ENCODE peak calls at places on chromosomes 3 and 15, in six cellular contexts. One of them, this sample, is unnamed.

GRCh38 chr15:93770788-93771187 is 460.6 kb upstream of the MCTP2 start:
- DNase-seq in ovary: no peak
- DNase-seq in occipital lobe: no peak
- DNase-seq in kidney: no peak
- DNase-seq in stimulated activated naive CD4-positive, alpha-beta T cell treated with Interleukin-2 at 50 U/mL for 16 hours: no peak
- DNase-seq in glutamatergic neuron: no peak
- DNase-seq in this sample: no peak

GRCh38 chr15:52783929-52784798 is 6.0 kb downstream of the ONECUT1 start:
- DNase-seq in ovary: no peak
- DNase-seq in stimulated activated naive CD4-positive, alpha-beta T cell treated with Interleukin-2 at 50 U/mL for 16 hours: no peak
- DNase-seq in kidney: peak
- DNase-seq in occipital lobe: no peak
- DNase-seq in glutamatergic neuron: peak
- DNase-seq in this sample: no peak

GRCh38 chr3:188901126-188901525 is 270.6 kb upstream of the TPRG1 start:
- DNase-seq in kidney: no peak
- DNase-seq in stimulated activated naive CD4-positive, alpha-beta T cell treated with Interleukin-2 at 50 U/mL for 16 hours: no peak
- DNase-seq in occipital lobe: no peak
- DNase-seq in ovary: no peak
- DNase-seq in glutamatergic neuron: no peak
- DNase-seq in this sample: no peak

GRCh38 chr3:193884652-193885051 is 251.3 kb upstream of the HES1 start:
- DNase-seq in glutamatergic neuron: no peak
- DNase-seq in ovary: no peak
- DNase-seq in stimulated activated naive CD4-positive, alpha-beta T cell treated with Interleukin-2 at 50 U/mL for 16 hours: no peak
- DNase-seq in kidney: no peak
- DNase-seq in occipital lobe: no peak
- DNase-seq in this sample: no peak

GRCh38 chr3:150761831-150762661 is 923 bp downstream of the SIAH2 start:
- DNase-seq in kidney: peak
- DNase-seq in ovary: peak
- DNase-seq in glutamatergic neuron: peak
- DNase-seq in stimulated activated naive CD4-positive, alpha-beta T cell treated with Interleukin-2 at 50 U/mL for 16 hours: peak
- DNase-seq in occipital lobe: peak
- DNase-seq in this sample: peak

GRCh38 chr3:45639044-45639392 is 44.5 kb downstream of the LIMD1 start:
- DNase-seq in stimulated activated naive CD4-positive, alpha-beta T cell treated with Interleukin-2 at 50 U/mL for 16 hours: no peak
- DNase-seq in glutamatergic neuron: no peak
- DNase-seq in occipital lobe: no peak
- DNase-seq in kidney: no peak
- DNase-seq in ovary: no peak
- DNase-seq in this sample: no peak

GRCh38 chr15:94542391-94542790 is 311.0 kb downstream of the MCTP2 start:
- DNase-seq in kidney: no peak
- DNase-seq in glutamatergic neuron: no peak
- DNase-seq in stimulated activated naive CD4-positive, alpha-beta T cell treated with Interleukin-2 at 50 U/mL for 16 hours: no peak
- DNase-seq in ovary: no peak
- DNase-seq in occipital lobe: no peak
- DNase-seq in this sample: no peak

GRCh38 chr3:71585891-71586809 is 2.6 kb upstream of the FOXP1 start:
- DNase-seq in stimulated activated naive CD4-positive, alpha-beta T cell treated with Interleukin-2 at 50 U/mL for 16 hours: no peak
- DNase-seq in occipital lobe: no peak
- DNase-seq in glutamatergic neuron: no peak
- DNase-seq in kidney: no peak
- DNase-seq in ovary: no peak
- DNase-seq in this sample: no peak

GRCh38 chr3:141393151-141394076 is 25.1 kb downstream of the ZBTB38 start:
- DNase-seq in occipital lobe: no peak
- DNase-seq in ovary: peak
- DNase-seq in stimulated activated naive CD4-positive, alpha-beta T cell treated with Interleukin-2 at 50 U/mL for 16 hours: no peak
- DNase-seq in kidney: no peak
- DNase-seq in glutamatergic neuron: peak
- DNase-seq in this sample: no peak

GRCh38 chr3:194489736-194490612 is 3.2 kb upstream of the ATP13A3 start:
- DNase-seq in stimulated activated naive CD4-positive, alpha-beta T cell treated with Interleukin-2 at 50 U/mL for 16 hours: no peak
- DNase-seq in kidney: no peak
- DNase-seq in ovary: no peak
- DNase-seq in occipital lobe: no peak
- DNase-seq in glutamatergic neuron: no peak
- DNase-seq in this sample: peak

GRCh38 chr3:20648294-20648693 is 462.3 kb upstream of the SGO1 start:
- DNase-seq in kidney: no peak
- DNase-seq in occipital lobe: no peak
- DNase-seq in glutamatergic neuron: no peak
- DNase-seq in ovary: no peak
- DNase-seq in stimulated activated naive CD4-positive, alpha-beta T cell treated with Interleukin-2 at 50 U/mL for 16 hours: no peak
- DNase-seq in this sample: no peak

GRCh38 chr15:67783303-67783702 is 42.0 kb upstream of the SKOR1 start:
- DNase-seq in occipital lobe: no peak
- DNase-seq in stimulated activated naive CD4-positive, alpha-beta T cell treated with Interleukin-2 at 50 U/mL for 16 hours: peak
- DNase-seq in ovary: no peak
- DNase-seq in kidney: no peak
- DNase-seq in glutamatergic neuron: no peak
- DNase-seq in this sample: no peak

GRCh38 chr3:108322352-108322751 is 26.0 kb downstream of the HHLA2 start:
- DNase-seq in glutamatergic neuron: no peak
- DNase-seq in ovary: no peak
- DNase-seq in kidney: no peak
- DNase-seq in stimulated activated naive CD4-positive, alpha-beta T cell treated with Interleukin-2 at 50 U/mL for 16 hours: no peak
- DNase-seq in occipital lobe: no peak
- DNase-seq in this sample: no peak

GRCh38 chr3:13414040-13414729 is 5.9 kb downstream of the NUP210 start:
- DNase-seq in occipital lobe: no peak
- DNase-seq in kidney: peak
- DNase-seq in ovary: no peak
- DNase-seq in stimulated activated naive CD4-positive, alpha-beta T cell treated with Interleukin-2 at 50 U/mL for 16 hours: peak
- DNase-seq in glutamatergic neuron: no peak
- DNase-seq in this sample: peak

GRCh38 chr3:133444071-133444774 is 44.4 kb downstream of the BFSP2 start:
- DNase-seq in stimulated activated naive CD4-positive, alpha-beta T cell treated with Interleukin-2 at 50 U/mL for 16 hours: no peak
- DNase-seq in glutamatergic neuron: no peak
- DNase-seq in ovary: no peak
- DNase-seq in kidney: no peak
- DNase-seq in occipital lobe: no peak
- DNase-seq in this sample: no peak

GRCh38 chr15:51759557-51760070 is 8.2 kb downstream of the TMOD2 start:
- DNase-seq in kidney: no peak
- DNase-seq in occipital lobe: no peak
- DNase-seq in glutamatergic neuron: no peak
- DNase-seq in ovary: no peak
- DNase-seq in stimulated activated naive CD4-positive, alpha-beta T cell treated with Interleukin-2 at 50 U/mL for 16 hours: no peak
- DNase-seq in this sample: no peak

GRCh38 chr3:149397528-149397927 is 20.1 kb upstream of the TM4SF1 start:
- DNase-seq in occipital lobe: no peak
- DNase-seq in kidney: no peak
- DNase-seq in stimulated activated naive CD4-positive, alpha-beta T cell treated with Interleukin-2 at 50 U/mL for 16 hours: no peak
- DNase-seq in ovary: no peak
- DNase-seq in glutamatergic neuron: no peak
- DNase-seq in this sample: no peak

GRCh38 chr3:31275038-31275562 is 257.6 kb upstream of the STT3B start:
- DNase-seq in occipital lobe: no peak
- DNase-seq in glutamatergic neuron: no peak
- DNase-seq in ovary: no peak
- DNase-seq in stimulated activated naive CD4-positive, alpha-beta T cell treated with Interleukin-2 at 50 U/mL for 16 hours: no peak
- DNase-seq in kidney: no peak
- DNase-seq in this sample: no peak

GRCh38 chr3:27905625-27906024 is 183.5 kb upstream of the EOMES start:
- DNase-seq in kidney: no peak
- DNase-seq in glutamatergic neuron: no peak
- DNase-seq in ovary: no peak
- DNase-seq in stimulated activated naive CD4-positive, alpha-beta T cell treated with Interleukin-2 at 50 U/mL for 16 hours: no peak
- DNase-seq in occipital lobe: no peak
- DNase-seq in this sample: no peak

GRCh38 chr15:52317022-52317421 is 21.4 kb upstream of the MYO5C start:
- DNase-seq in glutamatergic neuron: no peak
- DNase-seq in stimulated activated naive CD4-positive, alpha-beta T cell treated with Interleukin-2 at 50 U/mL for 16 hours: no peak
- DNase-seq in ovary: no peak
- DNase-seq in kidney: no peak
- DNase-seq in occipital lobe: no peak
- DNase-seq in this sample: no peak

GRCh38 chr3:171374661-171375285 is 85.4 kb downstream of the TNIK start:
- DNase-seq in glutamatergic neuron: no peak
- DNase-seq in ovary: no peak
- DNase-seq in kidney: no peak
- DNase-seq in stimulated activated naive CD4-positive, alpha-beta T cell treated with Interleukin-2 at 50 U/mL for 16 hours: no peak
- DNase-seq in occipital lobe: no peak
- DNase-seq in this sample: no peak

GRCh38 chr3:116322761-116323160 is 122.5 kb downstream of the LSAMP start:
- DNase-seq in occipital lobe: no peak
- DNase-seq in stimulated activated naive CD4-positive, alpha-beta T cell treated with Interleukin-2 at 50 U/mL for 16 hours: no peak
- DNase-seq in kidney: no peak
- DNase-seq in ovary: no peak
- DNase-seq in glutamatergic neuron: no peak
- DNase-seq in this sample: no peak

GRCh38 chr3:195906865-195907729 is 1.3 kb downstream of the TNK2 start:
- DNase-seq in ovary: peak
- DNase-seq in stimulated activated naive CD4-positive, alpha-beta T cell treated with Interleukin-2 at 50 U/mL for 16 hours: peak
- DNase-seq in occipital lobe: peak
- DNase-seq in kidney: peak
- DNase-seq in glutamatergic neuron: no peak
- DNase-seq in this sample: peak

GRCh38 chr15:45869034-45869668 is 234.3 kb downstream of the SQOR start:
- DNase-seq in kidney: no peak
- DNase-seq in glutamatergic neuron: no peak
- DNase-seq in occipital lobe: no peak
- DNase-seq in ovary: no peak
- DNase-seq in stimulated activated naive CD4-positive, alpha-beta T cell treated with Interleukin-2 at 50 U/mL for 16 hours: no peak
- DNase-seq in this sample: no peak

GRCh38 chr3:129597087-129597791 is 9.2 kb downstream of the PLXND1 start:
- DNase-seq in kidney: no peak
- DNase-seq in stimulated activated naive CD4-positive, alpha-beta T cell treated with Interleukin-2 at 50 U/mL for 16 hours: no peak
- DNase-seq in occipital lobe: no peak
- DNase-seq in ovary: peak
- DNase-seq in glutamatergic neuron: no peak
- DNase-seq in this sample: no peak

GRCh38 chr3:157981819-157982218 is 124.4 kb downstream of the SHOX2 start:
- DNase-seq in occipital lobe: no peak
- DNase-seq in kidney: no peak
- DNase-seq in ovary: no peak
- DNase-seq in glutamatergic neuron: no peak
- DNase-seq in stimulated activated naive CD4-positive, alpha-beta T cell treated with Interleukin-2 at 50 U/mL for 16 hours: no peak
- DNase-seq in this sample: no peak

GRCh38 chr3:77780621-77781020 is 740.7 kb downstream of the ROBO2 start:
- DNase-seq in kidney: no peak
- DNase-seq in occipital lobe: no peak
- DNase-seq in glutamatergic neuron: no peak
- DNase-seq in stimulated activated naive CD4-positive, alpha-beta T cell treated with Interleukin-2 at 50 U/mL for 16 hours: no peak
- DNase-seq in ovary: no peak
- DNase-seq in this sample: no peak

GRCh38 chr3:31247850-31248618 is 284.7 kb upstream of the STT3B start:
- DNase-seq in kidney: no peak
- DNase-seq in occipital lobe: no peak
- DNase-seq in glutamatergic neuron: no peak
- DNase-seq in ovary: no peak
- DNase-seq in stimulated activated naive CD4-positive, alpha-beta T cell treated with Interleukin-2 at 50 U/mL for 16 hours: no peak
- DNase-seq in this sample: no peak

GRCh38 chr3:189632238-189632637 is 1.0 kb downstream of the TP63 start:
- DNase-seq in stimulated activated naive CD4-positive, alpha-beta T cell treated with Interleukin-2 at 50 U/mL for 16 hours: no peak
- DNase-seq in glutamatergic neuron: no peak
- DNase-seq in ovary: no peak
- DNase-seq in kidney: no peak
- DNase-seq in occipital lobe: no peak
- DNase-seq in this sample: no peak

This sample was measured in CD14-positive monocyte.